ENCODE peak calls at places on chromosomes 7 and 10, in six cellular contexts. F is left cardiac atrium; W is T-helper 17 cell; V is stimulated activated naive CD8-positive, alpha-beta T cell treated with anti-CD3 and anti-CD28 coated beads, Interleukin-15, Interleukin-2, amounts not matched to agents 100 U/mL and 50 U/mL, for 24 hours; A is activated CD8-positive, alpha-beta memory T cell treated with anti-CD3 and anti-CD28 coated beads, Interleukin-2, amount 10 ng/mL, durations not matched to agents 7 days and 5 days; M is RWPE2. K is an unnamed sample.

GRCh38 chr7:151007469-151007898 is 16.7 kb downstream of the NOS3 start:
- ATAC-seq in V (no peak), A (no peak), W (no peak), F (no peak), M (peak; percentile 23), K (no peak)

GRCh38 chr7:27110163-27110976 is 7.9 kb upstream of the HOXA2 start:
- ATAC-seq in V (no peak), M (peak; percentile 48), A (no peak), F (no peak), W (no peak), K (peak; percentile 50)

GRCh38 chr10:42732266-42732665 is 50.3 kb upstream of the BMS1 start:
- ATAC-seq in M (no peak), W (no peak), V (no peak), A (no peak), F (no peak), K (no peak)

GRCh38 chr10:103845983-103846382 is 9.4 kb downstream of the SH3PXD2A start:
- ATAC-seq in W (peak; percentile 81), M (no peak), A (peak; percentile 86), F (peak; percentile 17), V (peak; percentile 66), K (peak; percentile 24)

GRCh38 chr7:38492010-38492409 is 139.2 kb downstream of the AMPH start:
- ATAC-seq in V (no peak), A (no peak), F (no peak), M (no peak), W (no peak), K (no peak)

GRCh38 chr10:126042906-126043305 is 146.5 kb downstream of the FANK1 start:
- ATAC-seq in V (no peak), M (no peak), F (no peak), W (no peak), A (no peak), K (no peak)

GRCh38 chr7:141397236-141398163 is 153.7 kb upstream of the AGK start:
- ATAC-seq in V (no peak), F (peak; percentile 61), A (no peak), M (no peak), W (no peak), K (no peak)

GRCh38 chr10:76308946-76309529 is 877.6 kb downstream of the LRMDA start:
- ATAC-seq in F (no peak), V (no peak), M (no peak), A (no peak), W (no peak), K (no peak)

GRCh38 chr10:126569513-126570447 is 100.7 kb downstream of the C10orf90 start:
- ATAC-seq in V (no peak), A (no peak), F (no peak), W (no peak), M (peak; percentile 73), K (peak; percentile 44)

GRCh38 chr7:68892211-68892610 is 706.1 kb upstream of the AUTS2 start:
- ATAC-seq in W (no peak), V (no peak), A (no peak), M (no peak), F (no peak), K (no peak)

GRCh38 chr7:102891693-102892261 is 21.0 kb upstream of the LRRC17 start:
- ATAC-seq in A (no peak), F (peak; percentile 72), M (peak; percentile 97), V (no peak), W (no peak), K (peak; percentile 81)

GRCh38 chr10:86300399-86300925 is 66.1 kb downstream of the GRID1 start:
- ATAC-seq in F (no peak), M (no peak), W (no peak), V (no peak), A (no peak), K (no peak)

GRCh38 chr10:102610499-102610898 is 33.8 kb upstream of the TRIM8 start:
- ATAC-seq in V (no peak), A (no peak), M (peak; percentile 64), F (no peak), W (no peak), K (no peak)

GRCh38 chr10:121448768-121449456 is 149.3 kb downstream of the FGFR2 start:
- ATAC-seq in V (no peak), W (no peak), A (no peak), F (no peak), M (no peak), K (no peak)

GRCh38 chr7:41420421-41420820 is 282.5 kb downstream of the INHBA start:
- ATAC-seq in V (no peak), W (no peak), A (no peak), M (no peak), F (no peak), K (no peak)

GRCh38 chr7:151188252-151188542 is 1.1 kb upstream of the ASB10 start:
- ATAC-seq in W (no peak), V (no peak), M (no peak), F (peak; percentile 2), A (no peak), K (no peak)

GRCh38 chr7:106165328-106165727 is 53.2 kb upstream of the SYPL1 start:
- ATAC-seq in V (no peak), A (no peak), M (no peak), F (peak; percentile 15), W (no peak), K (peak; percentile 56)

GRCh38 chr7:97317575-97317974 is 200.1 kb downstream of the SDHAF3 start:
- ATAC-seq in F (no peak), A (no peak), W (no peak), M (no peak), V (no peak), K (no peak)

GRCh38 chr10:28127881-28128280 is 129.0 kb upstream of the ODAD2 start:
- ATAC-seq in V (no peak), W (no peak), F (no peak), A (no peak), M (no peak), K (no peak)

GRCh38 chr7:144437370-144438191 is 34.1 kb upstream of the NOBOX start:
- ATAC-seq in F (no peak), W (peak; percentile 50), A (peak; percentile 49), V (peak; percentile 46), M (peak; percentile 89), K (peak; percentile 93)

K was measured in esophagus mucosa.